ENCODE peak calls at places on chromosomes 1 and 21, in nine cellular contexts. One of them, this sample, is unnamed. For H3K4me1, the result is how much of the 10 kb centered on the place peaks cover.

GRCh38 chr1:33163621-33164071 is 18.2 kb downstream of the TRIM62 start:
- DNase-seq in breast epithelium: no peak
- DNase-seq in lower lobe of right lung: no peak
- DNase-seq in tibial artery: no peak
- DNase-seq in K562: no peak
- DNase-seq in ascending aorta: no peak
- DNase-seq in uterus: no peak
- DNase-seq in Panc1: no peak
- DNase-seq in left ventricle myocardium inferior: no peak
- DNase-seq in this sample: no peak

GRCh38 chr1:223707270-223708000 is 4.9 kb upstream of the CAPN2 start:
- DNase-seq in breast epithelium: peak
- DNase-seq in lower lobe of right lung: peak
- DNase-seq in tibial artery: peak
- DNase-seq in K562: peak
- DNase-seq in ascending aorta: peak
- DNase-seq in uterus: peak
- DNase-seq in Panc1: peak
- DNase-seq in left ventricle myocardium inferior: peak
- DNase-seq in this sample: peak

GRCh38 chr1:208409171-208409570 is 165.0 kb upstream of the PLXNA2 start:
- DNase-seq in breast epithelium: no peak
- DNase-seq in lower lobe of right lung: no peak
- DNase-seq in tibial artery: no peak
- DNase-seq in K562: no peak
- DNase-seq in ascending aorta: no peak
- DNase-seq in uterus: no peak
- DNase-seq in Panc1: no peak
- DNase-seq in left ventricle myocardium inferior: no peak
- DNase-seq in this sample: no peak

GRCh38 chr21:32414579-32415358 is 2.3 kb downstream of the EVA1C start:
- DNase-seq in breast epithelium: no peak
- DNase-seq in lower lobe of right lung: no peak
- DNase-seq in tibial artery: no peak
- DNase-seq in K562: peak
- DNase-seq in ascending aorta: no peak
- DNase-seq in uterus: no peak
- DNase-seq in Panc1: no peak
- DNase-seq in left ventricle myocardium inferior: no peak
- DNase-seq in this sample: no peak

GRCh38 chr1:1164701-1165451 is 8.8 kb upstream of the TTLL10 start:
- DNase-seq in breast epithelium: no peak
- DNase-seq in lower lobe of right lung: no peak
- DNase-seq in tibial artery: no peak
- DNase-seq in K562: no peak
- DNase-seq in ascending aorta: no peak
- DNase-seq in uterus: no peak
- DNase-seq in Panc1: no peak
- DNase-seq in left ventricle myocardium inferior: no peak
- DNase-seq in this sample: peak

GRCh38 chr1:212288614-212289013 is 3.4 kb downstream of the PPP2R5A start:
- DNase-seq in breast epithelium: no peak
- DNase-seq in lower lobe of right lung: no peak
- DNase-seq in tibial artery: no peak
- DNase-seq in K562: peak
- DNase-seq in ascending aorta: no peak
- DNase-seq in uterus: no peak
- DNase-seq in Panc1: no peak
- DNase-seq in left ventricle myocardium inferior: no peak
- DNase-seq in this sample: no peak

GRCh38 chr21:34330055-34330454 is 33.8 kb upstream of the KCNE2 start:
- DNase-seq in breast epithelium: no peak
- DNase-seq in lower lobe of right lung: no peak
- DNase-seq in tibial artery: no peak
- DNase-seq in K562: peak
- DNase-seq in ascending aorta: no peak
- DNase-seq in uterus: no peak
- DNase-seq in Panc1: no peak
- DNase-seq in left ventricle myocardium inferior: no peak
- DNase-seq in this sample: no peak

GRCh38 chr1:64929221-64929620 is 37.1 kb downstream of the JAK1 start:
- DNase-seq in breast epithelium: no peak
- DNase-seq in lower lobe of right lung: no peak
- DNase-seq in tibial artery: no peak
- DNase-seq in K562: no peak
- DNase-seq in ascending aorta: no peak
- DNase-seq in uterus: no peak
- DNase-seq in Panc1: no peak
- DNase-seq in left ventricle myocardium inferior: no peak
- DNase-seq in this sample: no peak

GRCh38 chr1:152623203-152623844 is 421 bp upstream of the LCE3A start:
- DNase-seq in breast epithelium: no peak
- DNase-seq in lower lobe of right lung: no peak
- DNase-seq in tibial artery: no peak
- DNase-seq in K562: peak
- DNase-seq in ascending aorta: no peak
- DNase-seq in uterus: no peak
- DNase-seq in Panc1: no peak
- DNase-seq in left ventricle myocardium inferior: no peak
- DNase-seq in this sample: no peak

GRCh38 chr1:14578156-14578555 is 20.3 kb upstream of the KAZN start:
- DNase-seq in breast epithelium: no peak
- DNase-seq in lower lobe of right lung: no peak
- DNase-seq in tibial artery: no peak
- DNase-seq in K562: no peak
- DNase-seq in ascending aorta: no peak
- DNase-seq in uterus: no peak
- DNase-seq in Panc1: no peak
- DNase-seq in left ventricle myocardium inferior: no peak
- DNase-seq in this sample: no peak

GRCh38 chr1:115086176-115086830 is 3.0 kb downstream of the TSPAN2 start:
- DNase-seq in breast epithelium: no peak
- DNase-seq in lower lobe of right lung: no peak
- DNase-seq in tibial artery: no peak
- DNase-seq in K562: peak
- DNase-seq in ascending aorta: no peak
- DNase-seq in uterus: no peak
- DNase-seq in Panc1: no peak
- DNase-seq in left ventricle myocardium inferior: no peak
- DNase-seq in this sample: no peak

GRCh38 chr1:19785660-19786059 is 14.1 kb downstream of the TMCO4 start:
- DNase-seq in breast epithelium: no peak
- DNase-seq in lower lobe of right lung: no peak
- DNase-seq in tibial artery: no peak
- DNase-seq in K562: no peak
- DNase-seq in ascending aorta: no peak
- DNase-seq in uterus: no peak
- DNase-seq in Panc1: no peak
- DNase-seq in left ventricle myocardium inferior: no peak
- DNase-seq in this sample: no peak

GRCh38 chr1:222897527-222898190 is 82.8 kb downstream of the DISP1 start:
- DNase-seq in breast epithelium: no peak
- DNase-seq in lower lobe of right lung: no peak
- DNase-seq in tibial artery: no peak
- DNase-seq in K562: no peak
- DNase-seq in ascending aorta: no peak
- DNase-seq in uterus: no peak
- DNase-seq in Panc1: no peak
- DNase-seq in left ventricle myocardium inferior: no peak
- DNase-seq in this sample: no peak

GRCh38 chr1:19869929-19870328 is 12.3 kb upstream of the OTUD3 start:
- DNase-seq in breast epithelium: no peak
- DNase-seq in lower lobe of right lung: no peak
- DNase-seq in tibial artery: no peak
- DNase-seq in K562: peak
- DNase-seq in ascending aorta: no peak
- DNase-seq in uterus: no peak
- DNase-seq in Panc1: no peak
- DNase-seq in left ventricle myocardium inferior: no peak
- DNase-seq in this sample: no peak

GRCh38 chr1:214066190-214066589 is 78.4 kb downstream of the PROX1 start:
- DNase-seq in breast epithelium: no peak
- DNase-seq in lower lobe of right lung: no peak
- DNase-seq in tibial artery: no peak
- DNase-seq in K562: no peak
- DNase-seq in ascending aorta: no peak
- DNase-seq in uterus: no peak
- DNase-seq in Panc1: no peak
- DNase-seq in left ventricle myocardium inferior: no peak
- DNase-seq in this sample: no peak

GRCh38 chr1:228275435-228276342 is 67.8 kb downstream of the OBSCN start:
- DNase-seq in breast epithelium: peak
- DNase-seq in lower lobe of right lung: peak
- DNase-seq in tibial artery: peak
- DNase-seq in K562: peak
- DNase-seq in ascending aorta: peak
- DNase-seq in uterus: peak
- DNase-seq in Panc1: no peak
- DNase-seq in left ventricle myocardium inferior: peak
- DNase-seq in this sample: peak

GRCh38 chr1:111591946-111592345 is 27.6 kb upstream of the RAP1A start:
- DNase-seq in breast epithelium: no peak
- DNase-seq in lower lobe of right lung: no peak
- DNase-seq in tibial artery: no peak
- DNase-seq in K562: no peak
- DNase-seq in ascending aorta: no peak
- DNase-seq in uterus: no peak
- DNase-seq in Panc1: no peak
- DNase-seq in left ventricle myocardium inferior: no peak
- DNase-seq in this sample: no peak

GRCh38 chr1:111595807-111596206 is 23.8 kb upstream of the RAP1A start:
- DNase-seq in breast epithelium: no peak
- DNase-seq in lower lobe of right lung: no peak
- DNase-seq in tibial artery: no peak
- DNase-seq in K562: no peak
- DNase-seq in ascending aorta: no peak
- DNase-seq in uterus: no peak
- DNase-seq in Panc1: no peak
- DNase-seq in left ventricle myocardium inferior: no peak
- DNase-seq in this sample: no peak

GRCh38 chr1:111593403-111594127 is 26.0 kb upstream of the RAP1A start:
- DNase-seq in breast epithelium: no peak
- DNase-seq in lower lobe of right lung: no peak
- DNase-seq in tibial artery: no peak
- DNase-seq in K562: no peak
- DNase-seq in ascending aorta: no peak
- DNase-seq in uterus: no peak
- DNase-seq in Panc1: no peak
- DNase-seq in left ventricle myocardium inferior: no peak
- DNase-seq in this sample: no peak

GRCh38 chr1:111592389-111593361 is 26.9 kb upstream of the RAP1A start:
- DNase-seq in breast epithelium: peak
- DNase-seq in lower lobe of right lung: peak
- DNase-seq in tibial artery: peak
- DNase-seq in K562: peak
- DNase-seq in ascending aorta: peak
- DNase-seq in uterus: peak
- DNase-seq in Panc1: peak
- DNase-seq in left ventricle myocardium inferior: peak
- DNase-seq in this sample: peak

GRCh38 chr1:111594128-111594693 is 25.4 kb upstream of the RAP1A start:
- DNase-seq in breast epithelium: no peak
- DNase-seq in lower lobe of right lung: no peak
- DNase-seq in tibial artery: no peak
- DNase-seq in K562: no peak
- DNase-seq in ascending aorta: no peak
- DNase-seq in uterus: no peak
- DNase-seq in Panc1: no peak
- DNase-seq in left ventricle myocardium inferior: no peak
- DNase-seq in this sample: no peak
- H3K27ac ChIP-seq in breast epithelium: peak
- H3K27ac ChIP-seq in lower lobe of right lung: peak
- H3K27ac ChIP-seq in tibial artery: peak
- H3K27ac ChIP-seq in K562: peak
- H3K27ac ChIP-seq in ascending aorta: peak
- H3K27ac ChIP-seq in uterus: peak
- H3K27ac ChIP-seq in Panc1: no peak
- H3K27ac ChIP-seq in left ventricle myocardium inferior: peak
- H3K27ac ChIP-seq in this sample: peak

DNA sequence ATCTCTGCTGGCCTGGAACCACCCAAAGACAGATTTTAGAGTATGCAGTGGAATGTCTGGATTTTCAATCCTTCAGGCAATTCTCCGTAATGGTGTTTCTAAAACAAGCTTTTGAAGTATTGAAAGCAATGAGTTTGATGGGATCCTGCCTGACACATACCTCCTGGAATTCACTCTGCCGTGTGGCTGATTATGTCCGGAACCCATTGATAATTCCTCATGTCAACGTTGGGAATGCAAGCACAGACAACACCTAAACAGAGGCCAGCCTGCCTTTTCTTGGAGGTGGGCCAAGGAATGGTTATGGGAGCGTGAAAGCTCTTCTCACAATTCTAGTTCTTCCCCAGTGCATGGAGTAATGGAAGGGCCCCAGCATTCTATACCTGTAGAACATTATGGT is 168.9 kb upstream of the HMCN1 start:
- DNase-seq in breast epithelium: peak
- DNase-seq in lower lobe of right lung: no peak
- DNase-seq in tibial artery: no peak
- DNase-seq in K562: no peak
- DNase-seq in ascending aorta: no peak
- DNase-seq in uterus: no peak
- DNase-seq in Panc1: no peak
- DNase-seq in left ventricle myocardium inferior: no peak
- DNase-seq in this sample: no peak
- TF ChIP-seq CTCF in breast epithelium: no peak
- TF ChIP-seq CTCF in lower lobe of right lung: no peak
- TF ChIP-seq CTCF in tibial artery: no peak
- TF ChIP-seq CTCF in K562: no peak
- TF ChIP-seq CTCF in ascending aorta: no peak
- TF ChIP-seq CTCF in uterus: no peak
- TF ChIP-seq CTCF in Panc1: no peak
- TF ChIP-seq CTCF in left ventricle myocardium inferior: no peak
- TF ChIP-seq CTCF in this sample: no peak

DNA sequence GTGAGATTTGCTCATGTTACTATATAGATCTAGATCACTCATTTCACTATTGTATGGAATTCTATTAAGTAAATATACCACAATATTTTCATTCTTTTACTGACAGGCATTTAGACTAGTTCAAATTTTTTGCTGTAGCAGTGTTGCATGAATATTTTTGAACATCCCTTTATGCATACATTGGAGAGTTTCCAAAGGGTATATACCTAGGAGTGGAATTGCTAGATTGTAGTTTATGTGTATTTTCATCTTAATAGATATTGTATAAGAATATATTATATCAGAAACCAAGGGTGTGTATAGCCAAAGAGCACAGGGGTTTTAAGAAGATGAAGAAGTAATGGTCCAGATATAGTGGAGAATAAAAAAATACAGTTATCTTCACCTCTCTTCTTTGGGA is 6.2 kb downstream of the SCMH1 start:
- DNase-seq in breast epithelium: no peak
- DNase-seq in lower lobe of right lung: no peak
- DNase-seq in tibial artery: no peak
- DNase-seq in K562: no peak
- DNase-seq in ascending aorta: no peak
- DNase-seq in uterus: no peak
- DNase-seq in Panc1: no peak
- DNase-seq in left ventricle myocardium inferior: no peak
- DNase-seq in this sample: no peak
- H3K4me1 ChIP-seq in breast epithelium: under half
- H3K4me1 ChIP-seq in lower lobe of right lung: under half
- H3K4me1 ChIP-seq in tibial artery: under half
- H3K4me1 ChIP-seq in K562: under half
- H3K4me1 ChIP-seq in ascending aorta: under half
- H3K4me1 ChIP-seq in uterus: under half
- H3K4me1 ChIP-seq in Panc1: under half
- H3K4me1 ChIP-seq in left ventricle myocardium inferior: half or more
- H3K4me1 ChIP-seq in this sample: under half

GRCh38 chr1:93710949-93711591 is 29.4 kb upstream of the BCAR3 start:
- DNase-seq in breast epithelium: no peak
- DNase-seq in lower lobe of right lung: no peak
- DNase-seq in tibial artery: no peak
- DNase-seq in K562: peak
- DNase-seq in ascending aorta: no peak
- DNase-seq in uterus: no peak
- DNase-seq in Panc1: no peak
- DNase-seq in left ventricle myocardium inferior: no peak
- DNase-seq in this sample: no peak
- H3K27ac ChIP-seq in breast epithelium: no peak
- H3K27ac ChIP-seq in lower lobe of right lung: no peak
- H3K27ac ChIP-seq in tibial artery: no peak
- H3K27ac ChIP-seq in K562: no peak
- H3K27ac ChIP-seq in ascending aorta: no peak
- H3K27ac ChIP-seq in uterus: no peak
- H3K27ac ChIP-seq in Panc1: no peak
- H3K27ac ChIP-seq in left ventricle myocardium inferior: no peak
- H3K27ac ChIP-seq in this sample: no peak

This sample was measured in transverse colon.